ENCODE peak calls at places on chromosome 21, in five cellular contexts. D is HT-29, P is HT1080, T is T1000, R is OCI-LY7. Z is an unnamed sample.

GRCh38 chr21:32457360-32457840 is 44.9 kb downstream of the EVA1C start:
- DNase-seq in P (no peak), R (no peak), T (no peak), D (peak), Z (no peak)

GRCh38 chr21:34074283-34075098 is 1.1 kb downstream of the MRPS6 start:
- DNase-seq in D (peak), T (no peak), P (no peak), R (peak), Z (peak)

GRCh38 chr21:33434770-33435360 is 31.7 kb downstream of the IFNGR2 start:
- DNase-seq in P (peak), T (peak), R (peak), D (peak), Z (no peak)

GRCh38 chr21:15326032-15326867 is 261.4 kb upstream of the NRIP1 start:
- DNase-seq in D (no peak), T (no peak), P (no peak), R (no peak), Z (no peak)

GRCh38 chr21:35195232-35195631 is 146.1 kb upstream of the RUNX1 start:
- DNase-seq in R (no peak), D (no peak), P (peak), T (no peak), Z (no peak)

GRCh38 chr21:35395728-35396127 is 346.6 kb upstream of the RUNX1 start:
- DNase-seq in P (peak), R (no peak), D (no peak), T (no peak), Z (no peak)

GRCh38 chr21:24045775-24046215 is 1561.5 kb downstream of the MRPL39 start:
- DNase-seq in R (no peak), T (peak), P (peak), D (peak), Z (peak)

GRCh38 chr21:35048183-35048601 is 910 bp downstream of the RUNX1 start:
- DNase-seq in R (peak), P (peak), T (no peak), D (no peak), Z (no peak)

GRCh38 chr21:46029201-46029924 is 47.8 kb downstream of the COL6A1 start:
- DNase-seq in T (no peak), D (no peak), R (no peak), P (no peak), Z (no peak)

GRCh38 chr21:45410151-45410864 is 5.3 kb downstream of the COL18A1 start:
- DNase-seq in R (no peak), P (no peak), D (no peak), T (no peak), Z (peak)

GRCh38 chr21:40797881-40798280 is 49.1 kb downstream of the DSCAM start:
- DNase-seq in R (no peak), D (no peak), T (no peak), P (no peak), Z (no peak)

GRCh38 chr21:29351691-29352090 is 53.0 kb downstream of the BACH1 start:
- DNase-seq in R (no peak), T (no peak), D (no peak), P (no peak), Z (no peak)

GRCh38 chr21:45987121-45987711 is 5.6 kb downstream of the COL6A1 start:
- DNase-seq in D (no peak), P (no peak), R (no peak), T (no peak), Z (no peak)

GRCh38 chr21:45152265-45152746 is 77.9 kb downstream of the ADARB1 start:
- DNase-seq in D (no peak), R (peak), P (no peak), T (no peak), Z (peak)

GRCh38 chr21:44331650-44332306 is 7.4 kb downstream of the CFAP410 start:
- DNase-seq in D (no peak), P (no peak), R (no peak), T (no peak), Z (no peak)

GRCh38 chr21:14877581-14878228 is 187.1 kb downstream of the NRIP1 start:
- DNase-seq in R (no peak), D (peak), P (no peak), T (peak), Z (no peak)

GRCh38 chr21:34524671-34525601 is 12.9 kb upstream of the KCNE1 start:
- DNase-seq in T (no peak), D (no peak), P (peak), R (no peak), Z (peak)

GRCh38 chr21:29258626-29259335 is 39.9 kb upstream of the BACH1 start:
- DNase-seq in R (no peak), D (peak), P (peak), T (peak), Z (no peak)

GRCh38 chr21:25983745-25984144 is 186.8 kb downstream of the APP start:
- DNase-seq in D (no peak), P (peak), T (no peak), R (no peak), Z (no peak)

GRCh38 chr21:18164933-18165332 is 79.7 kb upstream of the CHODL start:
- DNase-seq in D (peak), P (peak), T (no peak), R (no peak), Z (no peak)

GRCh38 chr21:34805157-34805556 is 136.4 kb downstream of the CLIC6 start:
- DNase-seq in D (no peak), T (no peak), R (no peak), P (no peak), Z (no peak)

GRCh38 chr21:29218749-29219148 is 80.0 kb upstream of the BACH1 start:
- DNase-seq in T (no peak), P (no peak), R (no peak), D (peak), Z (no peak)

GRCh38 chr21:17537299-17537698 is 24.5 kb downstream of the CXADR start:
- DNase-seq in R (no peak), P (no peak), T (no peak), D (peak), Z (no peak)

GRCh38 chr21:28633803-28634572 is 358.7 kb downstream of the LTN1 start:
- DNase-seq in P (peak), T (no peak), R (no peak), D (no peak), Z (no peak)

GRCh38 chr21:42496120-42496838 is at the start of gene RSPH1:
- DNase-seq in R (peak), D (peak), P (peak), T (peak), Z (peak)

GRCh38 chr21:36388835-36389234 is 3.6 kb downstream of the CHAF1B start:
- DNase-seq in R (no peak), T (no peak), P (no peak), D (no peak), Z (peak)

GRCh38 chr21:46420241-46421190 is 38.2 kb upstream of the DIP2A start:
- DNase-seq in R (no peak), P (no peak), T (no peak), D (no peak), Z (no peak)

GRCh38 chr21:34198232-34199120 is 125.1 kb downstream of the MRPS6 start:
- DNase-seq in D (no peak), R (peak), P (no peak), T (no peak), Z (no peak)

GRCh38 chr21:37153193-37153934 is 80.3 kb downstream of the TTC3 start:
- DNase-seq in P (no peak), R (no peak), T (no peak), D (no peak), Z (no peak)

GRCh38 chr21:27694667-27695066 is 727.8 kb upstream of the ADAMTS5 start:
- DNase-seq in D (no peak), T (no peak), R (no peak), P (no peak), Z (no peak)

GRCh38 chr21:27450216-27450615 is 483.3 kb upstream of the ADAMTS5 start:
- DNase-seq in R (no peak), P (no peak), D (no peak), T (no peak), Z (no peak)

GRCh38 chr21:35508389-35508888 is 459.3 kb upstream of the RUNX1 start:
- DNase-seq in D (peak), T (peak), P (peak), R (peak), Z (peak)

GRCh38 chr21:38914531-38915385 is 109.0 kb downstream of the ETS2 start:
- DNase-seq in T (no peak), P (no peak), R (no peak), D (peak), Z (peak)

GRCh38 chr21:42937960-42938580 is 12.6 kb upstream of the ERVH48-1 start:
- DNase-seq in R (no peak), T (no peak), P (no peak), D (no peak), Z (no peak)

GRCh38 chr21:18285379-18285778 is 40.7 kb downstream of the CHODL start:
- DNase-seq in T (no peak), D (no peak), R (no peak), P (no peak), Z (no peak)

GRCh38 chr21:45478115-45478801 is 64.0 kb downstream of the SLC19A1 start:
- DNase-seq in D (peak), T (peak), P (no peak), R (peak), Z (peak)

GRCh38 chr21:26119906-26120305 is 50.7 kb downstream of the APP start:
- DNase-seq in T (no peak), D (no peak), R (no peak), P (no peak), Z (no peak)

GRCh38 chr21:43864313-43864805 is 664 bp upstream of the AGPAT3 start:
- DNase-seq in P (no peak), T (no peak), D (peak), R (no peak), Z (peak)

GRCh38 chr21:36698160-36699025 is 522 bp upstream of the SIM2 start:
- DNase-seq in R (no peak), D (peak), T (no peak), P (no peak), Z (peak)

Z was measured in endodermal cell.